ENCODE peak calls at places on chromosomes 1 and 21, in seven cellular contexts. I is psoas muscle, D is IMR-90, O is suprapubic skin, Y is stomach, U is pancreas, G is neural progenitor cell. M is an unnamed sample.

GRCh38 chr1:79380078-79380477 is 373.5 kb upstream of the ADGRL4 start:
- DNase-seq in I (no peak), D (no peak), O (no peak), Y (no peak), U (no peak), G (no peak), M (no peak)

GRCh38 chr1:143718021-143718420 is 253.8 kb downstream of the FAM72C start:
- DNase-seq in I (no peak), D (no peak), O (no peak), Y (no peak), U (no peak), G (no peak), M (no peak)

GRCh38 chr1:216600730-216601426 is 122.4 kb downstream of the ESRRG start:
- DNase-seq in I (peak; percentile 87), D (peak; percentile 78), O (peak; percentile 75), Y (peak; percentile 74), U (peak; percentile 60), G (peak; percentile 85), M (peak; percentile 83)

GRCh38 chr1:203584040-203584439 is 42.6 kb upstream of the ATP2B4 start:
- DNase-seq in I (no peak), D (peak; percentile 61), O (no peak), Y (no peak), U (no peak), G (no peak), M (no peak)

GRCh38 chr1:9275567-9276034 is 17.1 kb upstream of the SPSB1 start:
- DNase-seq in I (peak; percentile 89), D (peak; percentile 92), O (no peak), Y (peak; percentile 53), U (no peak), G (no peak), M (peak; percentile 85)

GRCh38 chr1:228783415-228784045 is 48.3 kb downstream of the RHOU start:
- DNase-seq in I (no peak), D (no peak), O (no peak), Y (no peak), U (no peak), G (no peak), M (no peak)

GRCh38 chr1:101275672-101276071 is 38.9 kb downstream of the S1PR1 start:
- DNase-seq in I (no peak), D (no peak), O (no peak), Y (no peak), U (no peak), G (no peak), M (no peak)

GRCh38 chr21:41183575-41183974 is 15.6 kb downstream of the BACE2 start:
- DNase-seq in I (no peak), D (no peak), O (no peak), Y (no peak), U (no peak), G (no peak), M (no peak)

GRCh38 chr1:218339267-218339831 is 5.8 kb upstream of the TGFB2 start:
- DNase-seq in I (no peak), D (peak; percentile 62), O (no peak), Y (no peak), U (no peak), G (peak; percentile 38), M (no peak)

GRCh38 chr1:203871114-203871875 is 9.9 kb downstream of the SNRPE start:
- DNase-seq in I (no peak), D (peak; percentile 80), O (no peak), Y (no peak), U (no peak), G (peak; percentile 90), M (no peak)

GRCh38 chr1:39295901-39296300 is 91.4 kb downstream of the MACF1 start:
- DNase-seq in I (no peak), D (no peak), O (no peak), Y (no peak), U (no peak), G (no peak), M (no peak)

GRCh38 chr21:15415541-15416261 is 314.1 kb upstream of the USP25 start:
- DNase-seq in I (no peak), D (no peak), O (no peak), Y (no peak), U (no peak), G (no peak), M (no peak)

GRCh38 chr1:11321656-11322491 is 48.9 kb downstream of the UBIAD1 start:
- DNase-seq in I (no peak), D (no peak), O (no peak), Y (no peak), U (no peak), G (no peak), M (no peak)

GRCh38 chr1:157852476-157852875 is 10.9 kb upstream of the CD5L start:
- DNase-seq in I (no peak), D (peak; percentile 34), O (no peak), Y (no peak), U (no peak), G (no peak), M (no peak)

GRCh38 chr1:112881742-112882127 is 74.3 kb downstream of the SLC16A1 start:
- DNase-seq in I (no peak), D (peak; percentile 22), O (no peak), Y (peak; percentile 48), U (no peak), G (no peak), M (no peak)

GRCh38 chr1:221530791-221531190 is 211.1 kb downstream of the DUSP10 start:
- DNase-seq in I (no peak), D (no peak), O (no peak), Y (no peak), U (no peak), G (no peak), M (no peak)

GRCh38 chr1:57590978-57591377 is 167.1 kb upstream of the DAB1 start:
- DNase-seq in I (no peak), D (no peak), O (no peak), Y (no peak), U (no peak), G (no peak), M (no peak)

GRCh38 chr1:84450916-84451315 is 28.1 kb upstream of the RPF1 start:
- DNase-seq in I (no peak), D (peak; percentile 32), O (no peak), Y (no peak), U (no peak), G (no peak), M (no peak)

GRCh38 chr1:209430107-209430506 is 153.4 kb upstream of the CAMK1G start:
- DNase-seq in I (no peak), D (no peak), O (no peak), Y (no peak), U (no peak), G (no peak), M (no peak)

GRCh38 chr1:201970334-201971159 is 11.9 kb upstream of the RNPEP start:
- DNase-seq in I (no peak), D (peak; percentile 58), O (no peak), Y (no peak), U (no peak), G (no peak), M (no peak)

GRCh38 chr1:185317886-185318310 is 855 bp upstream of the IVNS1ABP start:
- DNase-seq in I (peak; percentile 54), D (no peak), O (peak; percentile 67), Y (peak; percentile 55), U (peak; percentile 20), G (no peak), M (no peak)

GRCh38 chr1:24294228-24294672 is 24.9 kb upstream of the GRHL3 start:
- DNase-seq in I (no peak), D (peak; percentile 98), O (peak; percentile 84), Y (no peak), U (no peak), G (no peak), M (no peak)

GRCh38 chr1:177800386-177801058 is 169.3 kb downstream of the SEC16B start:
- DNase-seq in I (peak; percentile 56), D (peak; percentile 35), O (no peak), Y (no peak), U (no peak), G (no peak), M (no peak)

GRCh38 chr21:33847586-33848251 is 67.9 kb downstream of the ATP5PO start:
- DNase-seq in I (no peak), D (no peak), O (no peak), Y (no peak), U (no peak), G (no peak), M (no peak)

GRCh38 chr1:167722152-167722869 is 529 bp downstream of the MPZL1 start:
- DNase-seq in I (peak; percentile 65), D (peak; percentile 19), O (peak; percentile 74), Y (peak; percentile 60), U (peak; percentile 41), G (peak; percentile 83), M (no peak)

GRCh38 chr1:65471901-65472332 is 51.4 kb downstream of the LEPR start:
- DNase-seq in I (no peak), D (no peak), O (no peak), Y (no peak), U (no peak), G (no peak), M (no peak)

GRCh38 chr1:245052258-245052657 is 102.5 kb upstream of the KIF26B start:
- DNase-seq in I (no peak), D (no peak), O (no peak), Y (no peak), U (no peak), G (no peak), M (no peak)

GRCh38 chr1:211613951-211614350 is 35.0 kb upstream of the SLC30A1 start:
- DNase-seq in I (no peak), D (no peak), O (no peak), Y (no peak), U (no peak), G (no peak), M (no peak)
- TF ChIP-seq CTCF in I (no peak), D (no peak), O (no peak), Y (no peak), U (no peak), G (no peak), M (no peak)

DNA sequence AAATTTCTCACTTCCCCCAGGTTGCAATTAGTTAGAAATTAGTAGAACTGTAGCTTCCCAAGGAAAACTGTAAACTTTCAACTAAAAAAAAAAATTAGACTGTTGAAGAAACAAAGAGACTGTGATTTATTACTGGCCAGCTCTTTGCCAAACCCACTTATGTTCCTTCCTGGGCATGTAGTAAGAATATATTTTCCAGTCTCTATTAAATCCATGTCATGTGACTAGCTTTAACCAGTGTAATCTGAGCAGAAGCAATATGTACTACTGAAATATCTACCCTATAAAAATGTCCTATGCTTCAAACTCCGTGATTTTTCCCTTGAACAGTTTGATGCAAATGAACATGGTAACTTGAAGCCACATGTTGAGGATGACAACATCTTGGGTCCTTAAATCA is 144.5 kb downstream of the NTMT2 start:
- DNase-seq in I (no peak), D (no peak), O (no peak), Y (no peak), U (no peak), G (no peak), M (no peak)
- H3K4me1 ChIP-seq in I (no peaks in the 10 kb centered on the region), D (peaks cover 1% of the 10 kb centered on the region), O (no peaks in the 10 kb centered on the region), Y (no peaks in the 10 kb centered on the region), U (no peaks in the 10 kb centered on the region), G (no peaks in the 10 kb centered on the region), M (no peaks in the 10 kb centered on the region)

GRCh38 chr1:50418600-50419109 is 4.6 kb downstream of the DMRTA2 start:
- DNase-seq in I (peak; percentile 53), D (no peak), O (no peak), Y (no peak), U (no peak), G (peak; percentile 77), M (no peak)
- H3K4me3 ChIP-seq in I (peak overlapping the region; percentile 62), D (no peak overlapping the region), O (peak overlapping the region; percentile 44), Y (peak overlapping the region; percentile 38), U (peak overlapping the region; percentile 14), G (peak overlapping the region; percentile 53), M (peak overlapping the region; percentile 31)

DNA sequence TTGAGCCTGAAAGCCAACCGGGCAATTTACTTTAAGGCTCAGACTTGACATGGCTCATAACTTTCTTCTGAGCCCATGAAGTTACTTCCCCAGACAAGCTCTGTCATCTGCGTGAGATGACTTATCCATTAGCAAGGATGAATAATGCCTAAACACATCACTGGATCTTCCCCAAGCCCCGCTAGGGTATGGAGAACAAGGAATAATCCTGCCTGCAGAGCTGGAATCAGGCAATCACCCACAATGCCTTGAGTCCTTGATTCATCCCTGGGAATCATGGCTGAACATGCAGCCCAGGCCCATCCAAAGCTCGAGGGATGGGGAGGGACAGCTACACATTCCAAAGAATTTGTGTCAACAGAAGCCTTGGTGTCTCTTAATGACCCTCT is 131.7 kb downstream of the PSMG1 start:
- DNase-seq in I (no peak), D (peak; percentile 88), O (no peak), Y (no peak), U (no peak), G (no peak), M (no peak)
- TF ChIP-seq CTCF in I (no peak), D (no peak), O (no peak), Y (no peak), U (no peak), G (no peak), M (no peak)